ENCODE peak calls at places on chromosomes 3 and 15, in eight cellular contexts. A is stimulated activated CD8-positive, alpha-beta memory T cell treated with anti-CD3 and anti-CD28 coated beads, Interleukin-12 subunit alpha, Interleukin-12 subunit beta, amount 100 ng/mL, for 4 hours; U is breast epithelium; G is MM.1S; J is cardiac fibroblast; K is brain microvascular endothelial cell; E is stomach; T is fibroblast of mammary gland. V is an unnamed sample.

GRCh38 chr3:167780214-167780613 is 44.7 kb downstream of the SERPINI1 start:
- DNase-seq in A (no peak), T (no peak), U (no peak), K (no peak), E (no peak), G (no peak), J (no peak), V (no peak)

GRCh38 chr3:171459130-171459941 is 869 bp downstream of the TNIK start:
- DNase-seq in E (peak), U (peak), J (peak), A (peak), K (peak), G (peak), T (peak), V (peak)

GRCh38 chr15:66515901-66516322 is 10.8 kb downstream of the ZWILCH start:
- DNase-seq in T (no peak), K (no peak), G (no peak), U (no peak), E (no peak), A (no peak), J (peak), V (no peak)

GRCh38 chr3:183122257-183122932 is 23.1 kb upstream of the MCCC1 start:
- DNase-seq in J (peak), E (no peak), A (no peak), T (peak), U (no peak), K (peak), G (peak), V (no peak)

GRCh38 chr15:68249058-68249713 is 19.7 kb upstream of the CLN6 start:
- DNase-seq in G (no peak), J (no peak), U (no peak), K (no peak), T (no peak), E (no peak), A (no peak), V (no peak)

GRCh38 chr3:111210003-111210699 is 138.5 kb downstream of the NECTIN3 start:
- DNase-seq in U (no peak), A (no peak), E (no peak), G (no peak), J (peak), K (peak), T (peak), V (no peak)

GRCh38 chr15:62063851-62064635 is 2.7 kb upstream of the C2CD4A start:
- DNase-seq in K (peak), T (no peak), G (no peak), U (no peak), E (no peak), A (no peak), J (peak), V (no peak)

GRCh38 chr15:69718916-69719315 is 266.3 kb downstream of the RPLP1 start:
- DNase-seq in E (no peak), A (no peak), U (peak), G (peak), T (no peak), K (no peak), J (no peak), V (no peak)

GRCh38 chr3:126036056-126036549 is 47.8 kb downstream of the SLC41A3 start:
- DNase-seq in U (no peak), G (no peak), T (no peak), A (no peak), E (peak), J (no peak), K (no peak), V (no peak)

GRCh38 chr3:111585214-111585613 is 9.9 kb downstream of the ZBED2 start:
- DNase-seq in J (peak), T (no peak), U (no peak), E (no peak), G (no peak), A (no peak), K (no peak), V (no peak)

GRCh38 chr3:189272500-189273119 is 100.8 kb downstream of the TPRG1 start:
- DNase-seq in K (no peak), E (no peak), G (no peak), J (peak), A (no peak), T (no peak), U (no peak), V (no peak)

GRCh38 chr15:77282333-77282732 is 137.6 kb downstream of the PEAK1 start:
- DNase-seq in J (peak), K (peak), T (peak), E (no peak), U (peak), G (no peak), A (no peak), V (no peak)

GRCh38 chr3:86988986-86989385 is 2.0 kb downstream of the VGLL3 start:
- DNase-seq in U (no peak), T (no peak), J (no peak), G (no peak), A (no peak), E (no peak), K (no peak), V (no peak)

GRCh38 chr15:45637552-45638033 is 2.8 kb downstream of the SQOR start:
- DNase-seq in E (peak), K (peak), A (no peak), G (peak), J (peak), T (peak), U (no peak), V (no peak)

GRCh38 chr15:82807920-82808633 is 1.4 kb upstream of the WHAMM start:
- DNase-seq in K (no peak), T (no peak), E (no peak), A (no peak), G (peak), J (no peak), U (no peak), V (no peak)

GRCh38 chr3:106629215-106629832 is 747.9 kb upstream of the CCDC54 start:
- DNase-seq in T (no peak), U (no peak), E (no peak), G (no peak), K (no peak), A (no peak), J (no peak), V (no peak)

GRCh38 chr3:52225452-52226228 is at the start of gene TLR9:
- DNase-seq in G (peak), U (no peak), A (no peak), T (no peak), E (no peak), K (no peak), J (no peak), V (peak)

GRCh38 chr15:75145027-75145841 is 56.4 kb upstream of the C15orf39 start:
- DNase-seq in K (no peak), A (no peak), T (no peak), J (no peak), E (no peak), G (no peak), U (no peak), V (no peak)

GRCh38 chr15:68464451-68465090 is 32.6 kb upstream of the ITGA11 start:
- DNase-seq in J (peak), T (peak), E (no peak), U (no peak), A (no peak), G (no peak), K (peak), V (no peak)

GRCh38 chr3:175659951-175660350 is 800.8 kb downstream of the NAALADL2 start:
- DNase-seq in T (peak), K (no peak), A (no peak), G (no peak), J (no peak), U (no peak), E (no peak), V (no peak)

GRCh38 chr3:43852066-43852465 is 161.3 kb downstream of the ABHD5 start:
- DNase-seq in T (peak), J (no peak), U (no peak), E (no peak), A (no peak), K (peak), G (no peak), V (no peak)

GRCh38 chr3:64395490-64395889 is 170.2 kb upstream of the PRICKLE2 start:
- DNase-seq in U (no peak), K (no peak), A (no peak), J (no peak), T (no peak), E (no peak), G (no peak), V (no peak)

GRCh38 chr3:136194409-136195257 is 1.5 kb downstream of the MSL2 start:
- DNase-seq in J (peak), A (peak), U (no peak), K (no peak), G (peak), T (no peak), E (peak), V (peak)

GRCh38 chr3:130743354-130743753 is 3.3 kb downstream of the PIK3R4 start:
- DNase-seq in T (no peak), K (no peak), E (no peak), G (no peak), U (no peak), J (no peak), A (no peak), V (no peak)

GRCh38 chr3:26015752-26016151 is 225.9 kb downstream of the OXSM start:
- DNase-seq in E (no peak), J (no peak), T (no peak), A (no peak), U (no peak), G (no peak), K (no peak), V (no peak)

GRCh38 chr3:57031622-57032541 is 28.6 kb upstream of the SPATA12 start:
- DNase-seq in K (no peak), U (no peak), T (no peak), A (no peak), J (no peak), E (no peak), G (no peak), V (no peak)

GRCh38 chr3:31166249-31166885 is 271.9 kb upstream of the GADL1 start:
- DNase-seq in A (no peak), K (peak), U (no peak), E (peak), T (peak), G (no peak), J (peak), V (no peak)

GRCh38 chr15:77418341-77419049 is 1.4 kb downstream of the PEAK1 start:
- DNase-seq in G (no peak), A (no peak), T (peak), K (peak), U (no peak), E (no peak), J (peak), V (no peak)

GRCh38 chr3:112650472-112650871 is 9.5 kb upstream of the CCDC80 start:
- DNase-seq in T (peak), E (no peak), K (no peak), A (no peak), U (no peak), G (no peak), J (peak), V (no peak)

GRCh38 chr3:71016141-71016845 is 567.2 kb downstream of the FOXP1 start:
- DNase-seq in E (no peak), A (no peak), T (peak), J (peak), U (no peak), K (peak), G (no peak), V (no peak)

GRCh38 chr15:99435761-99436346 is 129.9 kb upstream of the MEF2A start:
- DNase-seq in G (no peak), J (no peak), A (no peak), K (no peak), U (no peak), E (peak), T (no peak), V (peak)

GRCh38 chr3:172261053-172261452 is 187.2 kb downstream of the GHSR start:
- DNase-seq in U (no peak), E (no peak), T (no peak), A (no peak), K (no peak), J (no peak), G (no peak), V (no peak)

GRCh38 chr3:125440559-125440955 is 65.4 kb upstream of the ZNF148 start:
- DNase-seq in G (no peak), E (peak), J (no peak), U (no peak), A (no peak), K (no peak), T (no peak), V (no peak)

V was measured in activated B cell treated with CpG ODN at 0.5 μM for 24 hours.